ENCODE peak calls at places on chromosome 15, in eight cellular contexts. K is erythroblast; B is stimulated activated CD8-positive, alpha-beta memory T cell treated with anti-CD3 and anti-CD28 coated beads, Interleukin-15, amount 100 ng/mL, for 24 hours; F is neuronal stem cell; V is astrocyte of the spinal cord; A is central memory CD4-positive, alpha-beta T cell; J is kidney tubule cell; L is NCI-H446. D is an unnamed sample.

GRCh38 chr15:77659350-77660321 is 26.9 kb upstream of the LINGO1 start:
- DNase-seq in K (peak), B (peak), F (no peak), V (peak), A (no peak), J (peak), L (peak), D (no peak)

GRCh38 chr15:72285927-72286516 is 13.7 kb upstream of the PARP6 start:
- DNase-seq in K (peak), B (no peak), F (no peak), V (peak), A (peak), J (no peak), L (peak), D (no peak)

GRCh38 chr15:33581032-33581431 is 270.3 kb downstream of the RYR3 start:
- DNase-seq in K (no peak), B (no peak), F (no peak), V (peak), A (no peak), J (peak), L (no peak), D (peak)

GRCh38 chr15:60255390-60255789 is 142.4 kb downstream of the ANXA2 start:
- DNase-seq in K (peak), B (no peak), F (no peak), V (no peak), A (no peak), J (peak), L (peak), D (no peak)

GRCh38 chr15:71434774-71435173 is 319.5 kb downstream of the THSD4 start:
- DNase-seq in K (no peak), B (no peak), F (no peak), V (no peak), A (no peak), J (peak), L (no peak), D (no peak)

GRCh38 chr15:80580107-80580506 is 115.0 kb upstream of the ABHD17C start:
- DNase-seq in K (no peak), B (no peak), F (no peak), V (peak), A (no peak), J (peak), L (no peak), D (peak)

GRCh38 chr15:74776851-74777768 is 4.8 kb upstream of the CSK start:
- DNase-seq in K (peak), B (no peak), F (no peak), V (no peak), A (peak), J (no peak), L (no peak), D (no peak)

GRCh38 chr15:79872358-79873017 is 24.3 kb downstream of the MTHFS start:
- DNase-seq in K (no peak), B (no peak), F (no peak), V (peak), A (peak), J (peak), L (no peak), D (no peak)

GRCh38 chr15:79261836-79262235 is 20.7 kb upstream of the ANKRD34C start:
- DNase-seq in K (no peak), B (no peak), F (no peak), V (no peak), A (no peak), J (no peak), L (no peak), D (no peak)

GRCh38 chr15:86082619-86083377 is 3.1 kb downstream of the AGBL1 start:
- DNase-seq in K (no peak), B (no peak), F (no peak), V (no peak), A (peak), J (no peak), L (peak), D (no peak)

GRCh38 chr15:77352932-77353331 is 67.0 kb downstream of the PEAK1 start:
- DNase-seq in K (no peak), B (no peak), F (no peak), V (no peak), A (no peak), J (no peak), L (peak), D (no peak)

GRCh38 chr15:59388670-59389069 is 16.0 kb upstream of the MYO1E start:
- DNase-seq in K (no peak), B (no peak), F (no peak), V (peak), A (no peak), J (peak), L (no peak), D (peak)

GRCh38 chr15:31296304-31297220 is 30.1 kb upstream of the KLF13 start:
- DNase-seq in K (peak), B (no peak), F (no peak), V (no peak), A (no peak), J (no peak), L (peak), D (no peak)

GRCh38 chr15:60718661-60719069 is 239.7 kb upstream of the ICE2 start:
- DNase-seq in K (no peak), B (no peak), F (no peak), V (peak), A (no peak), J (no peak), L (no peak), D (peak)

GRCh38 chr15:38652998-38653397 is 88.4 kb upstream of the RASGRP1 start:
- DNase-seq in K (no peak), B (no peak), F (no peak), V (no peak), A (peak), J (no peak), L (no peak), D (no peak)

GRCh38 chr15:67931861-67932260 is 92.0 kb upstream of the RNU6-1 start:
- DNase-seq in K (no peak), B (no peak), F (no peak), V (no peak), A (no peak), J (peak), L (no peak), D (no peak)

D was measured in astrocyte of the cerebellum.